ENCODE peak calls at places on chromosomes 6 and 20, in eight cellular contexts. V is GM12878, W is GM23338, M is HL-60, T is HCT116, X is K562, K is HepG2, F is SK-N-SH. B is an unnamed sample.

GRCh38 chr6:113860165-113860955 is 3.2 kb downstream of the MARCKS start:
- DNase-seq in F (peak; percentile 65), X (no peak), W (peak; percentile 65), T (no peak), K (peak; percentile 42), V (no peak), M (no peak), B (no peak)

GRCh38 chr20:35478804-35479472 is 23.5 kb downstream of the CEP250 start:
- DNase-seq in T (no peak), V (no peak), F (no peak), M (no peak), W (peak; percentile 50), X (no peak), K (peak; percentile 77), B (no peak)

GRCh38 chr6:15962449-15962764 is 166.5 kb upstream of the MYLIP start:
- DNase-seq in X (no peak), F (no peak), W (peak; percentile 2), T (no peak), V (no peak), M (no peak), K (no peak), B (no peak)

GRCh38 chr6:37456126-37456525 is 23.1 kb downstream of the CMTR1 start:
- DNase-seq in W (no peak), M (no peak), F (no peak), V (no peak), K (no peak), T (no peak), X (no peak), B (no peak)

GRCh38 chr6:35065870-35066269 is 75.3 kb downstream of the TCP11 start:
- DNase-seq in T (no peak), M (no peak), V (no peak), W (no peak), X (no peak), K (no peak), F (no peak), B (no peak)

GRCh38 chr6:17206566-17207072 is 74.5 kb upstream of the RBM24 start:
- DNase-seq in W (no peak), T (no peak), M (no peak), F (no peak), K (no peak), X (no peak), V (no peak), B (no peak)

GRCh38 chr6:144283781-144284473 is 1.2 kb upstream of the UTRN start:
- DNase-seq in K (no peak), T (no peak), F (no peak), V (no peak), W (peak; percentile 42), X (no peak), M (peak; percentile 13), B (no peak)

GRCh38 chr6:108359901-108360882 is 65.3 kb downstream of the AFG1L start:
- DNase-seq in F (no peak), K (no peak), M (no peak), T (no peak), X (no peak), V (no peak), W (peak; percentile 39), B (no peak)

GRCh38 chr6:111478064-111478476 is 4.9 kb downstream of the REV3L start:
- DNase-seq in K (peak; percentile 28), V (no peak), M (no peak), F (no peak), X (no peak), T (no peak), W (no peak), B (no peak)

GRCh38 chr6:146113055-146113623 is 84.3 kb downstream of the GRM1 start:
- DNase-seq in V (no peak), T (no peak), X (no peak), F (no peak), M (no peak), K (no peak), W (no peak), B (no peak)

GRCh38 chr6:167296293-167296690 is 5.2 kb downstream of the UNC93A start:
- DNase-seq in V (no peak), M (no peak), W (no peak), F (no peak), K (no peak), X (no peak), T (no peak), B (no peak)

GRCh38 chr6:101832371-101832770 is 438.9 kb downstream of the GRIK2 start:
- DNase-seq in W (no peak), T (no peak), M (no peak), F (no peak), X (no peak), K (no peak), V (no peak), B (no peak)

GRCh38 chr20:32474967-32475819 is 109.9 kb downstream of the NOL4L start:
- DNase-seq in F (peak; percentile 59), T (no peak), M (no peak), V (no peak), K (peak; percentile 86), W (peak; percentile 82), X (peak; percentile 97), B (no peak)

GRCh38 chr6:22882581-22882980 is 313.2 kb downstream of the HDGFL1 start:
- DNase-seq in F (no peak), T (no peak), M (no peak), V (no peak), W (no peak), K (no peak), X (no peak), B (no peak)

GRCh38 chr6:109820706-109821350 is 129.7 kb downstream of the FIG4 start:
- DNase-seq in X (no peak), M (no peak), K (no peak), T (no peak), F (no peak), V (peak; percentile 32), W (no peak), B (no peak)

GRCh38 chr20:40467014-40467413 is 222.0 kb downstream of the MAFB start:
- DNase-seq in M (peak; percentile 35), W (no peak), X (no peak), T (no peak), F (no peak), V (no peak), K (no peak), B (no peak)

GRCh38 chr20:40464731-40465208 is 224.3 kb downstream of the MAFB start:
- DNase-seq in F (no peak), X (no peak), K (no peak), T (no peak), W (no peak), V (no peak), M (peak; percentile 38), B (no peak)

GRCh38 chr20:40463171-40463570 is 225.9 kb downstream of the MAFB start:
- DNase-seq in W (no peak), M (no peak), K (no peak), V (no peak), X (no peak), T (no peak), F (no peak), B (no peak)

GRCh38 chr20:40459299-40459698 is 229.7 kb downstream of the MAFB start:
- DNase-seq in F (no peak), K (no peak), W (no peak), T (no peak), X (no peak), M (no peak), V (no peak), B (no peak)

DNA sequence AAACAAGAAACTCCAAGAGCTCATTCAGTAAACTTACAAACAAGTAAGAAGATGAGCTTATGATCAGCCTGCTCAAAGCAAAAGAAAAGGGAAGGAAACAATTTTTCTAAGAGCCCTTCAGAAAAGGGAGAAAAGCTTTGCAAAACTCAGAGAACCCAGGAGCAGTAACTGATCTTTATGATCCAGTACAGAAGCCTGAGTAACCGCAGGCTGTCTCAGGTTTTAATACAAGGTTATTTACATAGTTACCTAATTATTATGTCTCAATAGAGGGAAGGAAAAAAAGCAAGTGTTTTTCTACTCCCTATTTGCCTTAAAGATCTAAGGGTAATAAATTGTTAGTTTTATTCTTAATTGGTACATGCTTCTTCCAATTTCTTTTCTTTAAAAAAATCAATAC is 226.4 kb downstream of the MAFB start:
- DNase-seq in V (no peak), F (no peak), T (no peak), X (no peak), K (no peak), M (peak; percentile 28), W (no peak), B (no peak)
- TF ChIP-seq POLR2AphosphoS5 in V (no peak), F (no peak), T (no peak), X (no peak), K (no peak), M (no peak), W (no peak), B (no peak)

GRCh38 chr6:30847971-30848441 is 36.3 kb upstream of the DDR1 start:
- DNase-seq in M (no peak), V (no peak), T (no peak), W (peak; percentile 93), X (no peak), F (no peak), K (no peak), B (no peak)
- TF ChIP-seq REST in M (no peak), V (no peak), T (no peak), W (no peak), X (no peak), F (no peak), K (no peak), B (no peak)

GRCh38 chr6:44245912-44246662 is 814 bp upstream of the HSP90AB1 start:
- DNase-seq in X (peak; percentile 94), F (peak; percentile 93), V (no peak), T (peak; percentile 89), M (no peak), W (peak; percentile 96), K (peak; percentile 93), B (no peak)
- TF ChIP-seq POLR2AphosphoS5 in X (no peak), F (no peak), V (no peak), T (peak; percentile 60), M (no peak), W (peak; percentile 47), K (peak; percentile 70), B (no peak)

GRCh38 chr6:10417681-10418104 is 2.8 kb upstream of the TFAP2A start:
- DNase-seq in T (no peak), F (no peak), K (no peak), V (no peak), M (no peak), W (peak; percentile 72), X (no peak), B (no peak)
- TF ChIP-seq REST in T (no peak), F (no peak), K (no peak), V (no peak), M (no peak), W (no peak), X (no peak), B (no peak)

GRCh38 chr6:142286088-142286409 is 15.8 kb upstream of the ADGRG6 start:
- DNase-seq in K (no peak), M (no peak), W (no peak), V (no peak), X (no peak), F (no peak), T (no peak), B (no peak)
- TF ChIP-seq POLR2AphosphoS5 in K (no peak), M (no peak), W (no peak), V (no peak), X (no peak), F (no peak), T (no peak), B (no peak)

B was measured in Panc1.